ENCODE peak calls at places on chromosomes 4 and X, in five cellular contexts. Y is astrocyte, T is lower leg skin, Z is GM12865, D is left ventricle myocardium inferior. A is an unnamed sample.

GRCh38 chrX:4485917-4486316 is 772.5 kb upstream of the PRKX start:
- DNase-seq in T (no peak), Z (no peak), D (no peak), Y (no peak), A (no peak)

GRCh38 chr4:42133006-42133405 is 19.4 kb downstream of the BEND4 start:
- DNase-seq in D (no peak), Z (no peak), Y (no peak), T (no peak), A (no peak)

GRCh38 chr4:21457086-21457840 is 491.3 kb downstream of the KCNIP4 start:
- DNase-seq in Y (no peak), T (no peak), Z (no peak), D (no peak), A (no peak)

GRCh38 chrX:15815779-15816452 is 25.6 kb downstream of the ZRSR2 start:
- DNase-seq in Z (peak; percentile 56), D (no peak), T (no peak), Y (no peak), A (peak; percentile 51)

GRCh38 chr4:1503583-1504471 is 97.6 kb upstream of the NKX1-1 start:
- DNase-seq in Y (no peak), T (peak; percentile 74), Z (no peak), D (no peak), A (no peak)

GRCh38 chr4:185518069-185518468 is 17.2 kb downstream of the PDLIM3 start:
- DNase-seq in Z (no peak), T (no peak), D (no peak), Y (no peak), A (no peak)

GRCh38 chrX:133668225-133668931 is 253.1 kb upstream of the GPC4 start:
- DNase-seq in Z (no peak), T (no peak), Y (no peak), D (no peak), A (no peak)

GRCh38 chrX:46912673-46913491 is 661 bp downstream of the JADE3 start:
- DNase-seq in Z (peak; percentile 66), Y (no peak), T (no peak), D (peak; percentile 25), A (peak; percentile 68)

GRCh38 chr4:40309250-40309774 is 25.8 kb upstream of the CHRNA9 start:
- DNase-seq in Y (peak; percentile 45), D (peak; percentile 84), T (peak; percentile 97), Z (peak; percentile 94), A (peak; percentile 49)

GRCh38 chrX:2705036-2705435 is 13.9 kb downstream of the CD99 start:
- DNase-seq in D (peak; percentile 61), Y (peak; percentile 49), T (no peak), Z (no peak), A (no peak)

GRCh38 chrX:33045245-33045644 is 166.1 kb downstream of the DMD start:
- DNase-seq in Z (no peak), T (no peak), D (no peak), Y (no peak), A (no peak)

GRCh38 chr4:64777286-64777685 is 368.0 kb upstream of the TECRL start:
- DNase-seq in D (no peak), T (no peak), Y (peak; percentile 77), Z (no peak), A (no peak)

GRCh38 chr4:28373601-28374000 is 1513.0 kb downstream of the STIM2 start:
- DNase-seq in Z (no peak), D (no peak), T (no peak), Y (peak; percentile 22), A (no peak)

GRCh38 chr4:182091128-182091527 is 152.1 kb upstream of the TENM3 start:
- DNase-seq in T (no peak), Z (no peak), Y (no peak), D (no peak), A (no peak)

GRCh38 chr4:139606600-139607301 is 50.7 kb upstream of the SETD7 start:
- DNase-seq in T (no peak), D (no peak), Z (no peak), Y (peak; percentile 25), A (no peak)

GRCh38 chr4:2417765-2418651 is at the start of gene ZFYVE28:
- DNase-seq in D (no peak), Y (no peak), Z (no peak), T (peak; percentile 89), A (peak; percentile 58)

GRCh38 chr4:2933566-2934076 is 29.6 kb downstream of the NOP14 start:
- DNase-seq in T (no peak), Z (no peak), D (peak; percentile 22), Y (no peak), A (no peak)

GRCh38 chr4:118732591-118733330 is 47.6 kb downstream of the METTL14 start:
- DNase-seq in T (no peak), Z (no peak), Y (peak; percentile 49), D (no peak), A (no peak)

GRCh38 chr4:141706445-141706844 is 70.1 kb downstream of the IL15 start:
- DNase-seq in T (no peak), Z (no peak), Y (no peak), D (no peak), A (no peak)

GRCh38 chr4:154999950-155000578 is 208.4 kb upstream of the NPY2R start:
- DNase-seq in Y (no peak), Z (no peak), T (no peak), D (no peak), A (no peak)

GRCh38 chrX:39073131-39073530 is 271.9 kb downstream of the MID1IP1 start:
- DNase-seq in D (no peak), Y (no peak), T (no peak), Z (no peak), A (no peak)

GRCh38 chr4:3640587-3640962 is 108.4 kb upstream of the LRPAP1 start:
- DNase-seq in T (no peak), Z (no peak), D (no peak), Y (no peak), A (no peak)

GRCh38 chrX:31449064-31449463 is 377.2 kb upstream of the FTHL17 start:
- DNase-seq in Y (no peak), Z (no peak), D (no peak), T (no peak), A (no peak)

GRCh38 chrX:153551135-153551534 is 33.7 kb downstream of the ATP2B3 start:
- DNase-seq in Y (no peak), T (no peak), Z (no peak), D (no peak), A (no peak)

GRCh38 chrX:153556767-153557166 is 39.3 kb downstream of the ATP2B3 start:
- DNase-seq in T (no peak), Y (no peak), Z (no peak), D (no peak), A (no peak)

GRCh38 chrX:153557618-153558017 is 40.2 kb downstream of the ATP2B3 start:
- DNase-seq in Y (no peak), T (no peak), D (no peak), Z (no peak), A (no peak)

GRCh38 chrX:153549807-153550206 is 32.4 kb downstream of the ATP2B3 start:
- DNase-seq in Z (no peak), Y (no peak), D (no peak), T (no peak), A (no peak)

DNA sequence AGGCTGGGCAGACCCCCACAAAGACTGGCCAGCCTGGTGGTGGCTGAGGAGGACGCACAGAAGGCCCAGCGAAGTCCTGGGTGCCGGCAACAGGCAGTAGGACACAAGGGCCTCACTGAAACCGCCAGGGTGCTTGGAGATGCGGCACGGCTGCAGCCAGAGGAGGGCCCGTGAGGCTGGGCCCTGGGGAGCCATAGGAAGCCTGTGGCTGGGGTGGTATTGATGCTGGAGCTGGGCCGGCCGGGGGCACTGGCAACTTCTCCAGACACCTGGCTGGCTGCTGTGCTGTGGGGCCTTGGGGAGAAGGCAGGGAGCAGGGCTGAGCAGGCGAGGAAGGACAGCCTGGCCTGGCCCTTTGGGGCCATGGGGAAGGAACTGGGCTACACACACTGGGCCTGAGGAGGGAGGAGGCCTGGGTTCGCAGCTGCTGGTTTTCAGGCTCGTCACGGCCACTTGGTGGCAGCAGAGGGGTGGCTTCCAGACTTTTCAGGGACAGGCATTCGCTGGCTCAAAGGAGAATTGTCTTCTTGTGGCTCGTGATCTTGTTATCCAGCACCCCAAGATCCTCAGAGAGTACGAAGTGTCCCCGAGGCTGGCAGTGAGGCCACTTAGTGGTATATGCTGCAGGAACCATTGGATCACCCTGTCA is 37.2 kb downstream of the ATP2B3 start:
- DNase-seq in Y (no peak), D (peak; percentile 64), T (peak; percentile 93), Z (peak; percentile 48), A (peak; percentile 82)
- TF ChIP-seq CTCF in Y (peak; percentile 56), D (peak; percentile 73), T (no peak), Z (peak; percentile 68), A (peak; percentile 64)

GRCh38 chr4:24989327-24989726 is 41.4 kb downstream of the LGI2 start:
- DNase-seq in Y (no peak), Z (no peak), D (no peak), T (no peak), A (no peak)

GRCh38 chr4:24991015-24991414 is 39.7 kb downstream of the LGI2 start:
- DNase-seq in D (no peak), T (no peak), Y (peak; percentile 93), Z (no peak), A (no peak)

GRCh38 chr4:24992968-24993367 is 37.8 kb downstream of the LGI2 start:
- DNase-seq in D (no peak), Z (no peak), T (no peak), Y (no peak), A (no peak)

GRCh38 chr4:24984602-24985532 is 45.9 kb downstream of the LGI2 start:
- DNase-seq in D (no peak), Y (no peak), Z (no peak), T (no peak), A (no peak)

DNA sequence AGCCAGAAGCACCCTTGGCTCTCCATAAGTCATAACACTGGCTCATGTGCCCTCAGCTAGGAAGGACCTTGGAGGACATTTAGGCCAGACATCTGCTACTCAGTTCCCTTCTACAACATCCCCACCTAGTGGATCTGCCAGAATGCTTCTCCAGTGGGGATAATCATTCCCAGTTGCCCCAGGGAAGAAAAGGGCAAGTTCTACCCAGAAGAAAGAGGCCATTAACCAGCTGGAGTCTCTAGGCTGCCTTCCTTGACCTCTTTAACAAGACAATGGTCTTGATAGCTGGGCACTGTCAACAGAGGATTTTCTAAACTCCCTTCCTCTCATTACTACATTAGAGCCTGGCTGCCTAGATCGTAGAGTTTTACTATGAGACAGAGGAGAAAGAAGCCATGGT is 42.0 kb downstream of the LGI2 start:
- DNase-seq in D (no peak), T (no peak), Z (no peak), Y (no peak), A (peak; percentile 35)
- TF ChIP-seq CTCF in D (peak; percentile 59), T (no peak), Z (peak; percentile 13), Y (peak; percentile 44), A (peak; percentile 33)

GRCh38 chr4:71229477-71230257 is 109.2 kb upstream of the SLC4A4 start:
- DNase-seq in D (no peak), Z (peak; percentile 30), Y (peak; percentile 39), T (no peak), A (peak; percentile 52)
- TF ChIP-seq CTCF in D (peak; percentile 80), Z (peak; percentile 66), Y (peak; percentile 63), T (no peak), A (peak; percentile 44)

GRCh38 chr4:183139058-183139740 is 40.1 kb downstream of the WWC2 start:
- DNase-seq in Y (peak; percentile 80), Z (no peak), D (no peak), T (no peak), A (no peak)

GRCh38 chr4:183139972-183140570 is 41.0 kb downstream of the WWC2 start:
- DNase-seq in T (no peak), Y (peak; percentile 58), Z (no peak), D (no peak), A (no peak)

GRCh38 chr4:183132865-183133264 is 33.8 kb downstream of the WWC2 start:
- DNase-seq in D (no peak), T (no peak), Y (no peak), Z (no peak), A (no peak)

GRCh38 chr4:183140911-183141320 is 41.9 kb downstream of the WWC2 start:
- DNase-seq in D (no peak), Y (peak; percentile 99), Z (no peak), T (no peak), A (no peak)

GRCh38 chr4:183136880-183137279 is 37.8 kb downstream of the WWC2 start:
- DNase-seq in Y (no peak), Z (no peak), T (no peak), D (no peak), A (no peak)
- TF ChIP-seq CTCF in Y (no peak), Z (no peak), T (no peak), D (no peak), A (no peak)